ENCODE peak calls at places on chromosomes 13 and 19, in six cellular contexts. One of them, this sample, is unnamed.

GRCh38 chr19:1864480-1865171 is 1.2 kb upstream of the KLF16 start:
- DNase-seq in PC-9: peak
- DNase-seq in cardiac muscle cell: peak
- DNase-seq in right lobe of liver: peak
- DNase-seq in stomach: peak
- DNase-seq in heart left ventricle: peak
- DNase-seq in this sample: peak

GRCh38 chr19:39818626-39819097 is 15.3 kb downstream of the DYRK1B start:
- DNase-seq in PC-9: no peak
- DNase-seq in cardiac muscle cell: no peak
- DNase-seq in right lobe of liver: no peak
- DNase-seq in stomach: no peak
- DNase-seq in heart left ventricle: no peak
- DNase-seq in this sample: no peak

GRCh38 chr19:57665261-57665806 is 3.4 kb upstream of the ZSCAN4 start:
- DNase-seq in PC-9: no peak
- DNase-seq in cardiac muscle cell: no peak
- DNase-seq in right lobe of liver: no peak
- DNase-seq in stomach: no peak
- DNase-seq in heart left ventricle: no peak
- DNase-seq in this sample: no peak

GRCh38 chr13:91406619-91407018 is 8.2 kb downstream of the GPC5 start:
- DNase-seq in PC-9: no peak
- DNase-seq in cardiac muscle cell: peak
- DNase-seq in right lobe of liver: no peak
- DNase-seq in stomach: no peak
- DNase-seq in heart left ventricle: no peak
- DNase-seq in this sample: peak

GRCh38 chr19:35347171-35347929 is at the start of gene FFAR1:
- DNase-seq in PC-9: no peak
- DNase-seq in cardiac muscle cell: no peak
- DNase-seq in right lobe of liver: peak
- DNase-seq in stomach: peak
- DNase-seq in heart left ventricle: no peak
- DNase-seq in this sample: no peak

GRCh38 chr13:29969286-29969685 is 118.9 kb upstream of the UBL3 start:
- DNase-seq in PC-9: no peak
- DNase-seq in cardiac muscle cell: peak
- DNase-seq in right lobe of liver: no peak
- DNase-seq in stomach: no peak
- DNase-seq in heart left ventricle: no peak
- DNase-seq in this sample: no peak

GRCh38 chr19:58558066-58558622 is at the start of gene UBE2M:
- DNase-seq in PC-9: no peak
- DNase-seq in cardiac muscle cell: no peak
- DNase-seq in right lobe of liver: peak
- DNase-seq in stomach: peak
- DNase-seq in heart left ventricle: peak
- DNase-seq in this sample: peak

GRCh38 chr13:91326156-91326555 is 21.3 kb upstream of the MIR17HG start:
- DNase-seq in PC-9: no peak
- DNase-seq in cardiac muscle cell: peak
- DNase-seq in right lobe of liver: no peak
- DNase-seq in stomach: no peak
- DNase-seq in heart left ventricle: no peak
- DNase-seq in this sample: no peak

GRCh38 chr13:78136966-78137365 is 218.3 kb upstream of the EDNRB start:
- DNase-seq in PC-9: no peak
- DNase-seq in cardiac muscle cell: no peak
- DNase-seq in right lobe of liver: no peak
- DNase-seq in stomach: no peak
- DNase-seq in heart left ventricle: no peak
- DNase-seq in this sample: no peak

GRCh38 chr13:36214163-36214921 is at the start of gene SOHLH2:
- DNase-seq in PC-9: no peak
- DNase-seq in cardiac muscle cell: no peak
- DNase-seq in right lobe of liver: no peak
- DNase-seq in stomach: no peak
- DNase-seq in heart left ventricle: no peak
- DNase-seq in this sample: no peak

GRCh38 chr19:17376935-17377600 is at the start of gene PLVAP:
- DNase-seq in PC-9: no peak
- DNase-seq in cardiac muscle cell: no peak
- DNase-seq in right lobe of liver: peak
- DNase-seq in stomach: no peak
- DNase-seq in heart left ventricle: peak
- DNase-seq in this sample: no peak

GRCh38 chr19:11166281-11167142 is 10.9 kb upstream of the SPC24 start:
- DNase-seq in PC-9: no peak
- DNase-seq in cardiac muscle cell: peak
- DNase-seq in right lobe of liver: no peak
- DNase-seq in stomach: no peak
- DNase-seq in heart left ventricle: peak
- DNase-seq in this sample: no peak

GRCh38 chr13:72221276-72221962 is 354.4 kb upstream of the DACH1 start:
- DNase-seq in PC-9: peak
- DNase-seq in cardiac muscle cell: peak
- DNase-seq in right lobe of liver: peak
- DNase-seq in stomach: no peak
- DNase-seq in heart left ventricle: no peak
- DNase-seq in this sample: no peak

GRCh38 chr19:44313231-44313630 is 8.4 kb upstream of the ZNF235 start:
- DNase-seq in PC-9: no peak
- DNase-seq in cardiac muscle cell: no peak
- DNase-seq in right lobe of liver: no peak
- DNase-seq in stomach: no peak
- DNase-seq in heart left ventricle: no peak
- DNase-seq in this sample: no peak

GRCh38 chr13:111508164-111508870 is 187.9 kb downstream of the TEX29 start:
- DNase-seq in PC-9: no peak
- DNase-seq in cardiac muscle cell: no peak
- DNase-seq in right lobe of liver: no peak
- DNase-seq in stomach: peak
- DNase-seq in heart left ventricle: no peak
- DNase-seq in this sample: no peak

GRCh38 chr19:13718733-13719132 is 45.6 kb upstream of the MRI1 start:
- DNase-seq in PC-9: peak
- DNase-seq in cardiac muscle cell: peak
- DNase-seq in right lobe of liver: no peak
- DNase-seq in stomach: no peak
- DNase-seq in heart left ventricle: peak
- DNase-seq in this sample: no peak

GRCh38 chr19:5913739-5914357 is at the start of gene CAPS:
- DNase-seq in PC-9: peak
- DNase-seq in cardiac muscle cell: peak
- DNase-seq in right lobe of liver: no peak
- DNase-seq in stomach: peak
- DNase-seq in heart left ventricle: peak
- DNase-seq in this sample: no peak

GRCh38 chr13:25715760-25716159 is 336.1 kb downstream of the SHISA2 start:
- DNase-seq in PC-9: no peak
- DNase-seq in cardiac muscle cell: no peak
- DNase-seq in right lobe of liver: no peak
- DNase-seq in stomach: no peak
- DNase-seq in heart left ventricle: no peak
- DNase-seq in this sample: no peak

GRCh38 chr19:18590273-18591272 is 2.0 kb downstream of the REX1BD start:
- DNase-seq in PC-9: no peak
- DNase-seq in cardiac muscle cell: peak
- DNase-seq in right lobe of liver: no peak
- DNase-seq in stomach: no peak
- DNase-seq in heart left ventricle: peak
- DNase-seq in this sample: no peak

GRCh38 chr19:36579255-36579654 is 6.2 kb upstream of the ZNF529 start:
- DNase-seq in PC-9: no peak
- DNase-seq in cardiac muscle cell: no peak
- DNase-seq in right lobe of liver: no peak
- DNase-seq in stomach: no peak
- DNase-seq in heart left ventricle: no peak
- DNase-seq in this sample: no peak
- H3K27ac ChIP-seq in PC-9: no peak
- H3K27ac ChIP-seq in cardiac muscle cell: no peak
- H3K27ac ChIP-seq in right lobe of liver: no peak
- H3K27ac ChIP-seq in stomach: no peak
- H3K27ac ChIP-seq in heart left ventricle: no peak
- H3K27ac ChIP-seq in this sample: no peak

GRCh38 chr19:55254625-55254977 is 4.2 kb downstream of the PPP6R1 start:
- DNase-seq in PC-9: no peak
- DNase-seq in cardiac muscle cell: no peak
- DNase-seq in right lobe of liver: no peak
- DNase-seq in stomach: no peak
- DNase-seq in heart left ventricle: no peak
- DNase-seq in this sample: no peak

GRCh38 chr19:55256562-55257460 is 2.0 kb downstream of the PPP6R1 start:
- DNase-seq in PC-9: no peak
- DNase-seq in cardiac muscle cell: no peak
- DNase-seq in right lobe of liver: no peak
- DNase-seq in stomach: no peak
- DNase-seq in heart left ventricle: no peak
- DNase-seq in this sample: peak

GRCh38 chr19:55253842-55254624 is 4.8 kb downstream of the PPP6R1 start:
- DNase-seq in PC-9: no peak
- DNase-seq in cardiac muscle cell: no peak
- DNase-seq in right lobe of liver: no peak
- DNase-seq in stomach: peak
- DNase-seq in heart left ventricle: no peak
- DNase-seq in this sample: peak

GRCh38 chr19:55257461-55258411 is 1.1 kb downstream of the PPP6R1 start:
- DNase-seq in PC-9: peak
- DNase-seq in cardiac muscle cell: peak
- DNase-seq in right lobe of liver: no peak
- DNase-seq in stomach: no peak
- DNase-seq in heart left ventricle: no peak
- DNase-seq in this sample: peak

DNA sequence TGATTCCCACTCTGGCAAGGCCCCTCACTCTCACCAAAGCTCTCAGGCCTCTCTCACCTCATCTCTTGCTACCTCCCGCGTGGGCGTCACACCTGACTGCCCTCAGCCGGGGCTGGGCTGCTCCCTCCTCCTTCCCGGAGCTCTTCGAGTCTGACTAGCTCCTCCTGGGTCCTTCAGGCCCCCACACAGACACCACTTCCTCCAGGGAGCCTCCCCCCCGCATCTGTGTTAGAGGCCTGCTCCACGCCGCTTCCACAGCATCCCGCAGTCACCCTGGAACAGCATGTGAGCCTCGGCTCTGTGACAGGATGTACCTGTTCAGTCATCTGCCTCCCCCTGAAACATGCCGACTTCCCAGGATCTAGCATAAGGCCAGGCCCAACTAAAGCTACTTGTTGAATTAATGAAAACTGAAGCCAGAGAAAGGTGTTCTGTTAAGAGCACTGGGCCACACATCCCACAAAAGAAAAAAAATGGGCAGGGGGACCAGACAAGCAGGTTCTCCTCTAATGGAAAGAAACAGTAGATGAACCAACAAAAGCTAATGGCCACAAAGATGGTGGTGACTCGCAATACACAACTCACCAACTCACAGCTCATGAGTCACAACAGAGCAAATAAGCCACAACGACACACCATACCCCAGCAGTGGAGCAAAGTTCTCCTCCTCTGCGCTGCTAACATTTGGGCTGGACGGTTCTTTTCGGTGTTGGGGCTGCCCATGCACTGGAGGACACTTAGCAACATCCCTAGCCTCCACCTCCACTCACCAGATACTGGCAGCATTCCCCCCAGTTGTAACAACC is 3.0 kb downstream of the PPP6R1 start:
- DNase-seq in PC-9: no peak
- DNase-seq in cardiac muscle cell: peak
- DNase-seq in right lobe of liver: no peak
- DNase-seq in stomach: peak
- DNase-seq in heart left ventricle: no peak
- DNase-seq in this sample: peak
- H3K27ac ChIP-seq in PC-9: peak
- H3K27ac ChIP-seq in cardiac muscle cell: no peak
- H3K27ac ChIP-seq in right lobe of liver: peak
- H3K27ac ChIP-seq in stomach: peak
- H3K27ac ChIP-seq in heart left ventricle: peak
- H3K27ac ChIP-seq in this sample: peak

DNA sequence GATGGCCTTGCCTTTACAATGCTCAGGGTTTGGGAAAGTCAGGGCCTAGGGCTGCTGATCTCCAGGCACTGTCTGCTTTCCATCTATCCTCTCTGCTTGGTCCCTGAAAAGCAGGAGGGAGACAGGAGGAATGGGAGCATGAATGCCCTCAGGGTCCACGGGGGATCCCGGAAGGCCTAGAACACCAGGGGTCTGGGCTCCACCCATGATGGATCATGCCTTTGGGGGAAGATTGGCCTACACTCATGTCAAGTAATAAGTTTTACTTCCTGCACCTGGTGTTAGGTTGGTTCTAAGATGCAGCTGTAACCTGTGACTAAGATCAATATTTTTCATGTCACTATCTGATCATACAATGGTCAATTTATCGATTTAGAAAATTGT is 118.3 kb upstream of the GJB6 start:
- DNase-seq in PC-9: no peak
- DNase-seq in cardiac muscle cell: no peak
- DNase-seq in right lobe of liver: no peak
- DNase-seq in stomach: no peak
- DNase-seq in heart left ventricle: no peak
- DNase-seq in this sample: no peak
- H3K27ac ChIP-seq in PC-9: no peak
- H3K27ac ChIP-seq in cardiac muscle cell: no peak
- H3K27ac ChIP-seq in right lobe of liver: no peak
- H3K27ac ChIP-seq in stomach: no peak
- H3K27ac ChIP-seq in heart left ventricle: no peak
- H3K27ac ChIP-seq in this sample: no peak

DNA sequence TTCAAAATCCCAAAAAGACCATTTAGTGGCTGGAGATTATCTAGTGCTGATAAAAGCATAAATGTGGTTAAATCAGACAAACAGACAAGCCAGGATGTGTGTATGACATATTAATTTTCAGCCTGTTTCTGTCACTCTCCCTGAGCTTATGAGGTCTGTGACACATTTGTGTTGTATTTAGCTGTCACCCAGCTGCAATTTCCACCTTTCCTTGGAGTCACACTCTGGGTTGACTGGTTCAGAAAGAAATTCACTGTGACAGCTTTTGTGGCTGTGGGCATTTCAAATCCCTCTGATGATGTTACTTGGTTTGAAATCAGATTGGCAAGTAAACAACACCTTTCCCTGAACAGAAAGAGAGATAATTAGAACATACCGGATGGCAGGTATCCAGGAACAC is 69.8 kb upstream of the SIAH3 start:
- DNase-seq in PC-9: no peak
- DNase-seq in cardiac muscle cell: no peak
- DNase-seq in right lobe of liver: no peak
- DNase-seq in stomach: no peak
- DNase-seq in heart left ventricle: no peak
- DNase-seq in this sample: no peak
- H3K27ac ChIP-seq in PC-9: no peak
- H3K27ac ChIP-seq in cardiac muscle cell: no peak
- H3K27ac ChIP-seq in right lobe of liver: no peak
- H3K27ac ChIP-seq in stomach: no peak
- H3K27ac ChIP-seq in heart left ventricle: no peak
- H3K27ac ChIP-seq in this sample: no peak

DNA sequence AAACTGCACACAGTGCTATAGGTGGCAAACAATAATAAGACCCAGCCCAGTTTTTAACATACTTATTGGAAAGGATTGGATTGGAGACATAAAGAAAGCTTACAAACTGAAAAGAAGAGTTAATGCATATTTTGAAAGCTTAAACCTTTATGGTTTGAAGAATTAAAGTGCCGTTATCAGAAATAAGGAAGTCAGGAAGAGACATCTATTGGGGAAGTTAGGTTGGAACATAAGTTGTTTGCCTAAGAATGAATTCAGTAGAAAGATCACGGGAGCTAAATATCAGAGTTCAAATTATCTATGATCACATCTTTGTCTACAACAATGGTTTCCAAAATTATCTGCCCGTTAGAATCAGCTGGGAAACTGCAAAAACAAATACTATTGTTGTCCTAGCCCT is 767.9 kb downstream of the PCDH9 start:
- DNase-seq in PC-9: no peak
- DNase-seq in cardiac muscle cell: no peak
- DNase-seq in right lobe of liver: no peak
- DNase-seq in stomach: no peak
- DNase-seq in heart left ventricle: no peak
- DNase-seq in this sample: no peak
- H3K27ac ChIP-seq in PC-9: no peak
- H3K27ac ChIP-seq in cardiac muscle cell: no peak
- H3K27ac ChIP-seq in right lobe of liver: no peak
- H3K27ac ChIP-seq in stomach: no peak
- H3K27ac ChIP-seq in heart left ventricle: no peak
- H3K27ac ChIP-seq in this sample: no peak